ENCODE peak calls at places on chromosomes 1 and 21, in seven cellular contexts. V, B, E, S, O, C and F are unnamed samples.
A peak's percentile ranks its signal among the peaks of the same experiment; 100 is the strongest.

GRCh38 chr1:218349365-218350021 is 4.4 kb downstream of the TGFB2 start:
- DNase-seq in V (no peak), B (no peak), E (no peak), S (no peak), O (no peak), C (no peak), F (no peak)

GRCh38 chr1:189429610-189430009 is 1048.1 kb downstream of the BRINP3 start:
- DNase-seq in V (no peak), B (peak; percentile 7), E (peak; percentile 52), S (peak; percentile 7), O (no peak), C (peak; percentile 53), F (peak; percentile 77)

GRCh38 chr1:37068897-37069296 is 34.6 kb upstream of the GRIK3 start:
- DNase-seq in V (no peak), B (no peak), E (no peak), S (no peak), O (no peak), C (no peak), F (no peak)

GRCh38 chr1:206728588-206728987 is 42.0 kb upstream of the IL19 start:
- DNase-seq in V (no peak), B (no peak), E (no peak), S (no peak), O (no peak), C (no peak), F (no peak)

GRCh38 chr1:20366766-20367602 is 76.3 kb downstream of the VWA5B1 start:
- DNase-seq in V (peak; percentile 43), B (peak; percentile 34), E (no peak), S (peak; percentile 79), O (no peak), C (peak; percentile 25), F (peak; percentile 86)

GRCh38 chr1:232386294-232386693 is 243.6 kb downstream of the SIPA1L2 start:
- DNase-seq in V (no peak), B (no peak), E (no peak), S (no peak), O (no peak), C (no peak), F (no peak)

GRCh38 chr1:31742462-31743212 is 21.5 kb downstream of the ADGRB2 start:
- DNase-seq in V (no peak), B (peak; percentile 93), E (no peak), S (peak; percentile 74), O (no peak), C (no peak), F (no peak)

GRCh38 chr1:29639741-29640427 is 403.6 kb downstream of the PTPRU start:
- DNase-seq in V (no peak), B (no peak), E (peak; percentile 58), S (no peak), O (no peak), C (no peak), F (no peak)

GRCh38 chr21:45935628-45936027 is 45.9 kb upstream of the COL6A1 start:
- DNase-seq in V (no peak), B (no peak), E (no peak), S (no peak), O (no peak), C (no peak), F (no peak)

GRCh38 chr1:46613661-46614603 is 2.7 kb downstream of the MOB3C start:
- DNase-seq in V (peak; percentile 65), B (peak; percentile 43), E (no peak), S (no peak), O (peak; percentile 42), C (no peak), F (no peak)

GRCh38 chr1:145961425-145962156 is 2.8 kb downstream of the ANKRD34A start:
- DNase-seq in V (no peak), B (peak; percentile 42), E (no peak), S (peak; percentile 58), O (no peak), C (no peak), F (peak; percentile 34)

GRCh38 chr1:4668738-4669700 is 14.6 kb downstream of the AJAP1 start:
- DNase-seq in V (no peak), B (no peak), E (no peak), S (no peak), O (no peak), C (no peak), F (no peak)

GRCh38 chr1:171313835-171314320 is at the start of gene FMO4:
- DNase-seq in V (peak; percentile 69), B (peak; percentile 86), E (peak; percentile 97), S (peak; percentile 59), O (peak; percentile 94), C (peak; percentile 90), F (peak; percentile 86)

GRCh38 chr1:59170659-59171058 is 126.2 kb upstream of the FGGY start:
- DNase-seq in V (no peak), B (no peak), E (no peak), S (no peak), O (no peak), C (no peak), F (no peak)

GRCh38 chr21:33444499-33444898 is 35.3 kb downstream of the TMEM50B start:
- DNase-seq in V (no peak), B (no peak), E (no peak), S (no peak), O (no peak), C (no peak), F (no peak)

GRCh38 chr1:241998950-241999495 is at the start of gene MAP1LC3C:
- DNase-seq in V (no peak), B (no peak), E (no peak), S (no peak), O (no peak), C (no peak), F (no peak)

GRCh38 chr1:41619511-41620364 is 135.3 kb upstream of the EDN2 start:
- DNase-seq in V (peak; percentile 27), B (no peak), E (no peak), S (no peak), O (no peak), C (no peak), F (peak; percentile 4)

GRCh38 chr21:36881223-36881622 is 85.2 kb downstream of the HLCS start:
- DNase-seq in V (no peak), B (no peak), E (no peak), S (no peak), O (no peak), C (no peak), F (no peak)

GRCh38 chr21:17783816-17784598 is 35.1 kb downstream of the C21orf91 start:
- DNase-seq in V (no peak), B (no peak), E (no peak), S (no peak), O (peak; percentile 89), C (no peak), F (no peak)

GRCh38 chr1:29646161-29646775 is 409.9 kb downstream of the PTPRU start:
- DNase-seq in V (no peak), B (no peak), E (no peak), S (no peak), O (no peak), C (no peak), F (no peak)

GRCh38 chr1:109788695-109789521 is 25.2 kb upstream of the EPS8L3 start:
- DNase-seq in V (no peak), B (peak; percentile 72), E (peak; percentile 21), S (peak; percentile 66), O (no peak), C (peak; percentile 44), F (peak; percentile 65)

GRCh38 chr1:74767490-74767889 is 34.5 kb downstream of the TYW3 start:
- DNase-seq in V (peak; percentile 29), B (peak; percentile 44), E (peak; percentile 44), S (no peak), O (no peak), C (peak; percentile 20), F (no peak)

GRCh38 chr1:225737179-225737578 is 40.4 kb upstream of the SRP9 start:
- DNase-seq in V (no peak), B (no peak), E (no peak), S (peak; percentile 59), O (no peak), C (no peak), F (no peak)
- TF ChIP-seq JUND in V (no peak), B (no peak), E (no peak), S (no peak), O (no peak), C (no peak), F (no peak)

DNA sequence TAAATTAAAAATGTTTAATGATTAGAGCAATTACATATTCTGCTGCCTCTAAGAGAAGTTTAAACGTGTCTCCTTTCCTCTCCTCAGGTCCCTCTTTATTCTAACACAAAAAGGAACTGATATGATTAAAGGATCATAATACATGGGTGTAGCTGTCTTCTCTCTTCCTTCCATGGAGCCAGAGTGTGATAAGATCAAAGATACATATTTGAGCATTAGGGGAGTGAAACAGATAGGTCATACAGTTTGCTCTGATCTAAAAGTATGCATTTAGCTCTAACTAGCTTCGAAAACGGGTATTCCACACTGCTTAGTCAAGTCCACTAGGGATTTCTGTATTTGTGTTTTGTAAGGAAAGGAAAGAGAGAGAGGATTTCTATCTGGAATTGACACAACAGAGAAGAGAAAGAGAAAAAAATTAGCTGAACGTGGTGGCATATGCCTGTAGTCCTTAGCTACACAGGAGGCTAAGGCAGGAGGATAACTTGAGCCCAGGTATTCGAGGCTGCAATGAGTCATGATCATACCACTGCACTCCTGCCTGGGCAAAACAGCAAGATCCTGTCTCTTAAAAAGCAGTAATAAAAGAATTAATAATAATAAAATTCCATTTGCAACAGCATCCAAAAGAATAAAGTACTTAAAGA is 63.1 kb downstream of the CDC42BPA start:
- DNase-seq in V (no peak), B (no peak), E (no peak), S (no peak), O (no peak), C (peak; percentile 25), F (no peak)
- TF ChIP-seq JUND in V (no peak), B (peak; percentile 46), E (no peak), S (no peak), O (no peak), C (no peak), F (no peak)

DNA sequence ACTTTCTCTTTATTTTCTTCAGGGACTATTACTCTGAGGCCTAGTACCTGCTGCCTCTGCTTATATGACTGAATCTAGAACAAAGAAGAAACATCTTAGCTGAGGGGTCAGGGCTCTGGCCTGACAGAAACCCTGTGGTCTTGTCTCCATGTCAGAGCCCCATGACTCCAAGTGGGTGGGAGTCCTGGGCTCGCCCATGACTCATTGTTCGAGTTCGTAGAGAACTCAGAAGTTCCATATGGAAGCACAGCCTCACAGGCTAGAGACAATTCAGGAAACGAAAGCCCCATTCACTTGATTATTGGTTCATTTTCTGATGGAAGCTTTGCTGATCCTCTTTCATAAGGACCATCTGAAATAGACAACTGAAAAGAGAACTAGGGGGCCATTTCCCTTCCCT is 73.2 kb downstream of the CD58 start:
- DNase-seq in V (no peak), B (peak; percentile 38), E (no peak), S (no peak), O (no peak), C (no peak), F (no peak)
- TF ChIP-seq JUND in V (no peak), B (peak; percentile 61), E (no peak), S (no peak), O (no peak), C (no peak), F (no peak)

GRCh38 chr1:100882622-100883186 is 11.9 kb downstream of the EXTL2 start:
- DNase-seq in V (no peak), B (no peak), E (no peak), S (no peak), O (no peak), C (no peak), F (no peak)

GRCh38 chr1:100879422-100879821 is 15.2 kb downstream of the EXTL2 start:
- DNase-seq in V (no peak), B (no peak), E (no peak), S (no peak), O (no peak), C (no peak), F (no peak)

GRCh38 chr1:100881687-100882086 is 13.0 kb downstream of the EXTL2 start:
- DNase-seq in V (no peak), B (no peak), E (no peak), S (no peak), O (no peak), C (no peak), F (no peak)

GRCh38 chr1:100883963-100884362 is 10.7 kb downstream of the EXTL2 start:
- DNase-seq in V (no peak), B (peak; percentile 8), E (no peak), S (no peak), O (no peak), C (peak; percentile 28), F (peak; percentile 4)
- TF ChIP-seq JUND in V (no peak), B (peak; percentile 39), E (no peak), S (no peak), O (no peak), C (no peak), F (no peak)